ENCODE peak calls at places on chromosome 22, in nine cellular contexts. X, E, W, Q, H, L, Z, Y and K are unnamed samples.

GRCh38 chr22:36328635-36329216 is 59.0 kb downstream of the MYH9 start:
- DNase-seq in X (peak), E (no peak), W (no peak), Q (peak), H (peak), L (peak), Z (peak), Y (no peak), K (peak)

GRCh38 chr22:18060646-18061620 is 16.9 kb upstream of the PEX26 start:
- DNase-seq in X (no peak), E (peak), W (peak), Q (no peak), H (no peak), L (peak), Z (peak), Y (peak), K (no peak)

GRCh38 chr22:31943206-31943975 is 944 bp upstream of the YWHAH start:
- DNase-seq in X (no peak), E (no peak), W (peak), Q (no peak), H (no peak), L (no peak), Z (no peak), Y (no peak), K (no peak)

GRCh38 chr22:22030493-22031182 is 48.1 kb upstream of the TOP3B start:
- DNase-seq in X (peak), E (no peak), W (no peak), Q (peak), H (peak), L (peak), Z (peak), Y (peak), K (no peak)

GRCh38 chr22:49112176-49112575 is 715.5 kb downstream of the BRD1 start:
- DNase-seq in X (no peak), E (no peak), W (no peak), Q (no peak), H (no peak), L (no peak), Z (no peak), Y (no peak), K (no peak)

GRCh38 chr22:30262917-30263741 is 3.5 kb downstream of the OSM start:
- DNase-seq in X (peak), E (peak), W (peak), Q (peak), H (peak), L (peak), Z (peak), Y (peak), K (peak)

GRCh38 chr22:36386900-36387663 is 685 bp downstream of the MYH9 start:
- DNase-seq in X (peak), E (peak), W (peak), Q (no peak), H (peak), L (peak), Z (no peak), Y (no peak), K (peak)

GRCh38 chr22:21865041-21865440 is 2.4 kb downstream of the MAPK1 start:
- DNase-seq in X (peak), E (no peak), W (no peak), Q (peak), H (peak), L (no peak), Z (peak), Y (no peak), K (no peak)

GRCh38 chr22:17774206-17774927 is at the start of gene BID:
- DNase-seq in X (peak), E (peak), W (peak), Q (no peak), H (peak), L (peak), Z (peak), Y (no peak), K (peak)

GRCh38 chr22:40040927-40041326 is 46.2 kb downstream of the FAM83F start:
- DNase-seq in X (no peak), E (peak), W (no peak), Q (peak), H (no peak), L (peak), Z (no peak), Y (no peak), K (no peak)

GRCh38 chr22:48957987-48958321 is 869.7 kb downstream of the BRD1 start:
- DNase-seq in X (no peak), E (no peak), W (no peak), Q (no peak), H (no peak), L (no peak), Z (no peak), Y (no peak), K (peak)

GRCh38 chr22:44387486-44387885 is 74.7 kb upstream of the SHISAL1 start:
- DNase-seq in X (no peak), E (peak), W (peak), Q (no peak), H (no peak), L (no peak), Z (no peak), Y (no peak), K (peak)

GRCh38 chr22:39231197-39231950 is 13.4 kb downstream of the PDGFB start:
- DNase-seq in X (no peak), E (no peak), W (no peak), Q (no peak), H (no peak), L (no peak), Z (no peak), Y (no peak), K (no peak)

GRCh38 chr22:32712644-32713355 is 88.7 kb upstream of the TIMP3 start:
- DNase-seq in X (no peak), E (no peak), W (no peak), Q (peak), H (no peak), L (no peak), Z (no peak), Y (no peak), K (no peak)

GRCh38 chr22:26564181-26564580 is 25.8 kb downstream of the TPST2 start:
- DNase-seq in X (no peak), E (no peak), W (no peak), Q (no peak), H (no peak), L (no peak), Z (no peak), Y (no peak), K (no peak)

GRCh38 chr22:18024956-18025720 is 777 bp upstream of the MICAL3 start:
- DNase-seq in X (no peak), E (no peak), W (no peak), Q (no peak), H (no peak), L (no peak), Z (no peak), Y (no peak), K (no peak)

GRCh38 chr22:38733329-38734202 is 22.2 kb downstream of the SUN2 start:
- DNase-seq in X (peak), E (peak), W (peak), Q (peak), H (peak), L (peak), Z (peak), Y (no peak), K (peak)

GRCh38 chr22:44341431-44342346 is 28.9 kb upstream of the SHISAL1 start:
- DNase-seq in X (no peak), E (no peak), W (no peak), Q (peak), H (no peak), L (peak), Z (peak), Y (peak), K (peak)

GRCh38 chr22:36334838-36335603 is 52.7 kb downstream of the MYH9 start:
- DNase-seq in X (no peak), E (no peak), W (no peak), Q (peak), H (peak), L (no peak), Z (peak), Y (no peak), K (peak)

GRCh38 chr22:40642316-40642715 is 5.8 kb upstream of the MRTFA start:
- DNase-seq in X (no peak), E (peak), W (no peak), Q (no peak), H (no peak), L (no peak), Z (no peak), Y (no peak), K (no peak)

GRCh38 chr22:29600846-29601245 is 2.6 kb upstream of the NF2 start:
- DNase-seq in X (no peak), E (no peak), W (no peak), Q (no peak), H (no peak), L (no peak), Z (no peak), Y (no peak), K (no peak)

GRCh38 chr22:31179345-31179744 is 19.4 kb downstream of the RNF185 start:
- DNase-seq in X (no peak), E (no peak), W (no peak), Q (no peak), H (no peak), L (peak), Z (peak), Y (peak), K (no peak)

GRCh38 chr22:36439481-36440271 is 41.8 kb downstream of the TXN2 start:
- DNase-seq in X (no peak), E (no peak), W (no peak), Q (peak), H (peak), L (peak), Z (peak), Y (no peak), K (peak)

GRCh38 chr22:39717099-39717498 is 146.5 kb downstream of the CACNA1I start:
- DNase-seq in X (no peak), E (peak), W (no peak), Q (no peak), H (no peak), L (no peak), Z (no peak), Y (no peak), K (no peak)

GRCh38 chr22:25232301-25232700 is 12.9 kb downstream of the CRYBB2 start:
- DNase-seq in X (no peak), E (no peak), W (no peak), Q (peak), H (no peak), L (no peak), Z (peak), Y (no peak), K (no peak)

GRCh38 chr22:17724678-17725464 is 49.4 kb downstream of the BID start:
- DNase-seq in X (no peak), E (no peak), W (no peak), Q (no peak), H (no peak), L (no peak), Z (no peak), Y (no peak), K (no peak)

GRCh38 chr22:30178180-30179126 is 68.1 kb downstream of the LIF start:
- DNase-seq in X (no peak), E (no peak), W (no peak), Q (peak), H (no peak), L (no peak), Z (no peak), Y (no peak), K (no peak)

GRCh38 chr22:25775501-25775900 is 33.5 kb downstream of the MYO18B start:
- DNase-seq in X (no peak), E (no peak), W (no peak), Q (no peak), H (no peak), L (no peak), Z (peak), Y (no peak), K (no peak)

GRCh38 chr22:36355894-36356293 is 31.9 kb downstream of the MYH9 start:
- DNase-seq in X (no peak), E (no peak), W (no peak), Q (no peak), H (no peak), L (no peak), Z (no peak), Y (no peak), K (no peak)

GRCh38 chr22:30094804-30095203 is 14.5 kb downstream of the HORMAD2 start:
- DNase-seq in X (no peak), E (no peak), W (no peak), Q (no peak), H (no peak), L (no peak), Z (no peak), Y (no peak), K (no peak)

GRCh38 chr22:40620464-40621046 is 16.0 kb downstream of the MRTFA start:
- DNase-seq in X (no peak), E (no peak), W (no peak), Q (peak), H (peak), L (no peak), Z (peak), Y (no peak), K (no peak)

GRCh38 chr22:48891688-48892380 is 935.8 kb downstream of the BRD1 start:
- DNase-seq in X (no peak), E (peak), W (no peak), Q (no peak), H (no peak), L (no peak), Z (no peak), Y (peak), K (no peak)

GRCh38 chr22:29320546-29320945 is 5.0 kb upstream of the RASL10A start:
- DNase-seq in X (no peak), E (no peak), W (no peak), Q (no peak), H (peak), L (no peak), Z (no peak), Y (no peak), K (no peak)

GRCh38 chr22:49657275-49657973 is 170.2 kb downstream of the BRD1 start:
- DNase-seq in X (peak), E (peak), W (no peak), Q (no peak), H (peak), L (peak), Z (no peak), Y (no peak), K (peak)

GRCh38 chr22:41057076-41057475 is 35.3 kb upstream of the EP300 start:
- DNase-seq in X (no peak), E (no peak), W (no peak), Q (no peak), H (no peak), L (no peak), Z (no peak), Y (no peak), K (no peak)

GRCh38 chr22:32698926-32699619 is 102.4 kb upstream of the TIMP3 start:
- DNase-seq in X (no peak), E (no peak), W (no peak), Q (peak), H (no peak), L (peak), Z (no peak), Y (no peak), K (no peak)

GRCh38 chr22:30893434-30894370 is 74.9 kb downstream of the MORC2 start:
- DNase-seq in X (no peak), E (peak), W (no peak), Q (no peak), H (no peak), L (peak), Z (no peak), Y (no peak), K (peak)

GRCh38 chr22:48982321-48982905 is 845.3 kb downstream of the BRD1 start:
- DNase-seq in X (no peak), E (no peak), W (no peak), Q (no peak), H (no peak), L (no peak), Z (no peak), Y (no peak), K (no peak)

GRCh38 chr22:30074994-30075393 is 5.3 kb upstream of the HORMAD2 start:
- DNase-seq in X (peak), E (no peak), W (no peak), Q (no peak), H (no peak), L (no peak), Z (no peak), Y (no peak), K (no peak)

GRCh38 chr22:17213976-17214375 is 5.3 kb downstream of the ADA2 start:
- DNase-seq in X (peak), E (peak), W (peak), Q (peak), H (peak), L (peak), Z (peak), Y (no peak), K (no peak)

DNA sequence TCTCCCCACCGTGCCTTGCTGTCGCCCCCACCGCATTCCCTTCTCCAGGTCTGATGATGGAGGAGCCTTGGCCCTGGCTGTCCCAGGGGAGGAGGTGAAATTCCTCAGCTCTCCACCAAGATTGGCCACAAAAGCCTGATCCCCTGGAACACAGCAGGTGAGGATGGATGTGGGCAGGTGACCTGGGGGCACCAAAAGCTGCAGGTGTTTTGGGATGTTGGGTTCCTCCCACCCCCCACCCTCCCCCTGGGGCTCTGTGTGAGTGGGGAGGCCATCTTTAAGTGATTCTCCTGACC is 640 bp downstream of the TRIOBP start:
- DNase-seq in X (no peak), E (no peak), W (no peak), Q (no peak), H (no peak), L (no peak), Z (no peak), Y (no peak), K (no peak)
- H3K4me3 ChIP-seq in X (peak), E (no peak), W (no peak), Q (no peak), H (no peak), L (no peak), Z (no peak), Y (no peak), K (no peak)

DNA sequence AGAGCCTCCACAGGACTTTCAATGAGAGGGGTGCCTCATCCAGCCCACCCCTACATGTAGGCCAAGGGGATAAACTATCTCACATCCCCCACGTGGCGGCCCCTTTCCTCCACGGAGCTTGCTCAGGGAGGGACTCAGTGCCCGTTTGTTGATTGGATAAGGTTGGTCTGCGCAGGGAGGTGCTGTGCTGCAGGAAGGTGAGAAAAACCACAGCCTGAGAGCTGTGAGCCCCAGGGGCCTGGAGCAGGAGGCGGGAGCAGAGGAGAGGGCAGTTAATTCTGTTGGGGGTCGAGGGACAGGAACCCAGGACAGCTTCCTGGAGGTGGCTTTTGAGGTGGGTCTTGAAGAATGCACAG is 31.9 kb upstream of the ATXN10 start:
- DNase-seq in X (no peak), E (peak), W (no peak), Q (no peak), H (peak), L (no peak), Z (no peak), Y (no peak), K (no peak)
- H3K4me3 ChIP-seq in X (no peak), E (no peak), W (no peak), Q (no peak), H (no peak), L (no peak), Z (no peak), Y (no peak), K (no peak)

DNA sequence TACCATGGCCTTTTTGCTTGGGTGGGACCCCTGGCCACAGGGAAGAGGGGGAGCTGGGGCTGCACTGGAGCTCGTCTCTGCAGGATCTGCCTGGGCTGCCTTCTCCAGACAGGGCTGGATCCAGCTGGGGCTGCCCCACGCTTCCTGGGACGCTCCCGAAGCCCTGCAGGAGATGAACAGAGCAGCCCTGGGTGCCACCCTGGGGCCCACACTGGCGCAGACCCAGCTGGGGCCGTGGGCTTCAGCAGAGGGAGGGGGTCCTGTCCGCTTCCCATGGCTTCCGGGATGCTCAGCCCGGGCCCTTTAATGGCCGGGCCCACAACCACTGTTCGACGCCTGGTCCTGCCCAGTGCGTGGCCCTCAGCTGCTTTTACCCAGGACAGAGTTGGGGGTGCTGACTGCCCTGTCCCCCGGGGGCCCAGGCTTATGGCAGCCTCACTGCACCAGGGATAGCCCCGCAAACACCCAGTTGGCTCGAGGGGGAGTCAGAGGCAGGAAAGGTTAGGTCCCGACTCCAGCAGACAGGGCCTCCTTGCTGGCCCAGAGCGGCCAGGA is 12.0 kb downstream of the TSPO start:
- DNase-seq in X (no peak), E (no peak), W (no peak), Q (no peak), H (no peak), L (no peak), Z (no peak), Y (no peak), K (no peak)
- H3K4me3 ChIP-seq in X (no peak), E (no peak), W (no peak), Q (no peak), H (no peak), L (no peak), Z (no peak), Y (no peak), K (no peak)

GRCh38 chr22:42613869-42614268 is 814 bp downstream of the POLDIP3 start:
- DNase-seq in X (peak), E (no peak), W (no peak), Q (no peak), H (peak), L (no peak), Z (no peak), Y (no peak), K (peak)

GRCh38 chr22:42611076-42611475 is 3.6 kb downstream of the POLDIP3 start:
- DNase-seq in X (no peak), E (no peak), W (no peak), Q (no peak), H (peak), L (no peak), Z (peak), Y (no peak), K (no peak)

GRCh38 chr22:42614312-42615091 is at the start of gene POLDIP3:
- DNase-seq in X (peak), E (peak), W (peak), Q (peak), H (peak), L (peak), Z (peak), Y (peak), K (peak)

GRCh38 chr22:42610211-42610610 is 4.5 kb downstream of the POLDIP3 start:
- DNase-seq in X (no peak), E (no peak), W (no peak), Q (no peak), H (no peak), L (no peak), Z (no peak), Y (no peak), K (no peak)

DNA sequence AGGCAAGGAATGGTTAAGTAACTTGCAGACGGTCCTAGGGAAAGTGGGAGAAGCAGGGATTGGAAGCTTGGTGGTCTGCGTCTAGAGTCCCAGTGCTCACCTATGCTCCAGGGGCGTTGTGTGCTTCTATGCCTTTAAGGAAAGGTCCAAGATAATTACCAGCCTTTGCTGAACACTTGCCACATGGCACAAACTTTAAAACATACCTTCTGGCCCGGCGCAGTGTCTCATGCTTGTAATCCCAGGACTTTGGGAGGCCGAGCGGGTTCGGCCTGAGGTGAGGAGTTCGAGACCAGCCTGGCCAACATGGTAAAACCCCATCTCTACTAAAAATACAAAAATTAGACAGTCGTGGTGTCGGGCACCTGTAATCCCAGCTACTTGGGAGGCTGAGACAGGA is 2.3 kb downstream of the POLDIP3 start:
- DNase-seq in X (no peak), E (no peak), W (no peak), Q (no peak), H (no peak), L (no peak), Z (no peak), Y (no peak), K (no peak)
- H3K4me3 ChIP-seq in X (no peak), E (no peak), W (no peak), Q (no peak), H (peak), L (no peak), Z (no peak), Y (no peak), K (no peak)

DNA sequence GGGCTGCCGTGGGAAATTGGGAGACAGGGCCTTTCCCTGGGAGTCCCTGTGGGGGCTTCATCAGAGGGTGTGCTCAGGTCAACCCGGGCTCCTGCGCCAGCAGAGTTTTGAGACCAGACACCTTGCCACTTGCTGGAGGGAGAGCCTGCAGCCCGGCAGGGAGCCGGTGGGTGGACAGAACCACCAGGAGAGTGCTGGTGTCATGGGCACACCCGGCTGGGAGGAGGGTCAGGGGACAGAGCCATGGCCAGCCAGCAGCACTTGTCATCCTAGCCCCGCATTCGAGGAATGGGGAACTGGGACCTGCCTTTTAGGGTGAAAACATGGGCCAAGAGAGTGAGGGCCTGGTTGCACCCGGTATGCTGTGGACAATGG is 209.3 kb downstream of the TBC1D22A start:
- DNase-seq in X (no peak), E (no peak), W (no peak), Q (no peak), H (no peak), L (no peak), Z (no peak), Y (no peak), K (no peak)
- H3K4me3 ChIP-seq in X (no peak), E (no peak), W (no peak), Q (no peak), H (no peak), L (no peak), Z (no peak), Y (no peak), K (no peak)